ENCODE peak calls at places on chromosomes 4 and X, in four cellular contexts. D is HS-27A, G is COLO829, V is GM04503. X is an unnamed sample.

GRCh38 chrX:14922437-14922836 is 49.2 kb downstream of the MOSPD2 start:
- DNase-seq in V (peak), G (no peak), D (no peak), X (peak)

GRCh38 chr4:20109395-20109794 is 142.3 kb upstream of the SLIT2 start:
- DNase-seq in D (no peak), V (no peak), G (no peak), X (no peak)

GRCh38 chrX:7925867-7926472 is 1.2 kb downstream of the PNPLA4 start:
- DNase-seq in D (no peak), V (peak), G (peak), X (no peak)

GRCh38 chr4:156946508-156947197 is 24.9 kb downstream of the PDGFC start:
- DNase-seq in G (no peak), V (peak), D (peak), X (peak)

GRCh38 chr4:82865592-82865991 is 25.4 kb downstream of the SEC31A start:
- DNase-seq in V (peak), D (peak), G (no peak), X (peak)

GRCh38 chrX:102067966-102068723 is 57.3 kb upstream of the TCEAL2 start:
- DNase-seq in D (peak), G (no peak), V (no peak), X (no peak)

GRCh38 chr4:177596035-177596434 is 153.8 kb upstream of the AGA start:
- DNase-seq in G (peak), V (peak), D (peak), X (peak)

GRCh38 chrX:16633754-16634153 is 16.2 kb upstream of the S100G start:
- DNase-seq in V (no peak), G (peak), D (no peak), X (no peak)

GRCh38 chrX:136750364-136750763 is 30.4 kb downstream of the ARHGEF6 start:
- DNase-seq in D (no peak), V (no peak), G (no peak), X (no peak)

GRCh38 chr4:7366958-7367353 is 67.8 kb downstream of the PSAPL1 start:
- DNase-seq in G (no peak), V (no peak), D (no peak), X (no peak)

GRCh38 chr4:12943069-12943468 is 541.1 kb downstream of the RAB28 start:
- DNase-seq in V (no peak), G (no peak), D (no peak), X (no peak)

GRCh38 chr4:139720806-139721205 is 55.2 kb downstream of the MGST2 start:
- DNase-seq in D (no peak), G (no peak), V (no peak), X (no peak)

GRCh38 chrX:150365953-150366911 is 3.1 kb downstream of the MAMLD1 start:
- DNase-seq in V (no peak), D (no peak), G (no peak), X (no peak)

GRCh38 chrX:132614297-132614696 is 125.5 kb upstream of the MBNL3 start:
- DNase-seq in D (no peak), V (no peak), G (no peak), X (no peak)

GRCh38 chrX:11611965-11612364 is 53.8 kb downstream of the ARHGAP6 start:
- DNase-seq in G (no peak), V (no peak), D (no peak), X (no peak)

GRCh38 chr4:115201042-115201330 is 87.6 kb upstream of the NDST4 start:
- DNase-seq in G (no peak), V (no peak), D (no peak), X (no peak)

GRCh38 chr4:66636321-66636720 is 909.0 kb downstream of the CENPC start:
- DNase-seq in V (no peak), G (no peak), D (no peak), X (no peak)

GRCh38 chr4:17865866-17866363 is 55.1 kb downstream of the NCAPG start:
- DNase-seq in V (no peak), D (no peak), G (no peak), X (no peak)

GRCh38 chrX:150543230-150544155 is 24.9 kb upstream of the MTM1 start:
- DNase-seq in G (no peak), D (no peak), V (no peak), X (no peak)

X was measured in non-pigmented ciliary epithelial cell.